ENCODE peak calls at places on chromosomes 2 and 18, in nine cellular contexts. L, D, A, O, P, F, W, J and Z are unnamed samples.

GRCh38 chr2:235026137-235026536 is 74.3 kb downstream of the SH3BP4 start:
- DNase-seq in L (no peak), D (peak), A (no peak), O (no peak), P (no peak), F (peak), W (peak), J (peak), Z (peak)

GRCh38 chr2:15674637-15675455 is 83.2 kb downstream of the DDX1 start:
- DNase-seq in L (no peak), D (no peak), A (no peak), O (no peak), P (no peak), F (peak), W (no peak), J (no peak), Z (no peak)

GRCh38 chr2:7639476-7639875 is 722.3 kb downstream of the RNF144A start:
- DNase-seq in L (no peak), D (no peak), A (no peak), O (no peak), P (no peak), F (no peak), W (no peak), J (peak), Z (no peak)

GRCh38 chr2:26670171-26670570 is 22.4 kb upstream of the KCNK3 start:
- DNase-seq in L (no peak), D (peak), A (peak), O (no peak), P (no peak), F (no peak), W (no peak), J (no peak), Z (peak)

GRCh38 chr2:230908595-230909191 is 16.3 kb downstream of the GPR55 start:
- DNase-seq in L (no peak), D (peak), A (peak), O (no peak), P (peak), F (peak), W (no peak), J (peak), Z (peak)

GRCh38 chr18:45617284-45617683 is 2.0 kb downstream of the SLC14A2 start:
- DNase-seq in L (peak), D (peak), A (peak), O (peak), P (no peak), F (peak), W (peak), J (no peak), Z (no peak)

GRCh38 chr18:29307231-29307630 is 1130.3 kb upstream of the CDH2 start:
- DNase-seq in L (no peak), D (no peak), A (no peak), O (no peak), P (no peak), F (no peak), W (no peak), J (no peak), Z (no peak)

GRCh38 chr2:119255760-119256573 is 32.3 kb downstream of the STEAP3 start:
- DNase-seq in L (no peak), D (no peak), A (peak), O (no peak), P (no peak), F (peak), W (no peak), J (peak), Z (no peak)

GRCh38 chr2:208077286-208077685 is 47.0 kb downstream of the CRYGD start:
- DNase-seq in L (no peak), D (no peak), A (no peak), O (no peak), P (no peak), F (no peak), W (no peak), J (no peak), Z (no peak)

GRCh38 chr18:35507192-35507591 is 9.4 kb upstream of the INO80C start:
- DNase-seq in L (no peak), D (no peak), A (peak), O (no peak), P (no peak), F (no peak), W (no peak), J (no peak), Z (no peak)

GRCh38 chr2:91442246-91442905 is 2750.9 kb downstream of the RPIA start:
- DNase-seq in L (no peak), D (peak), A (peak), O (no peak), P (peak), F (no peak), W (no peak), J (no peak), Z (no peak)

GRCh38 chr2:100281521-100282438 is 40.5 kb downstream of the LONRF2 start:
- DNase-seq in L (peak), D (no peak), A (peak), O (no peak), P (peak), F (no peak), W (no peak), J (no peak), Z (no peak)

GRCh38 chr18:43277164-43277600 is at the start of gene SYT4:
- DNase-seq in L (no peak), D (no peak), A (peak), O (no peak), P (no peak), F (peak), W (peak), J (peak), Z (no peak)

GRCh38 chr18:48161201-48161910 is 230.9 kb upstream of the SMAD2 start:
- DNase-seq in L (peak), D (peak), A (peak), O (peak), P (peak), F (peak), W (peak), J (no peak), Z (peak)
- TF ChIP-seq POLR2A in L (peak), D (peak), A (no peak), O (peak), P (no peak), F (peak), W (peak), J (peak), Z (no peak)

GRCh38 chr2:181104512-181105121 is 124.2 kb downstream of the UBE2E3 start:
- DNase-seq in L (no peak), D (no peak), A (no peak), O (no peak), P (no peak), F (peak), W (peak), J (peak), Z (no peak)
- TF ChIP-seq CTCF in L (no peak), D (peak), A (no peak), O (peak), P (peak), F (peak), W (peak), J (peak), Z (peak)

GRCh38 chr2:177264539-177265385 is at the start of gene NFE2L2:
- DNase-seq in L (peak), D (peak), A (peak), O (peak), P (peak), F (peak), W (peak), J (peak), Z (peak)
- TF ChIP-seq POLR2A in L (peak), D (peak), A (no peak), O (peak), P (peak), F (peak), W (peak), J (peak), Z (peak)

GRCh38 chr2:129764376-129765325 is 214.8 kb upstream of the RAB6C start:
- DNase-seq in L (no peak), D (no peak), A (peak), O (no peak), P (no peak), F (no peak), W (no peak), J (no peak), Z (no peak)
- TF ChIP-seq CTCF in L (no peak), D (no peak), A (no peak), O (no peak), P (peak), F (no peak), W (no peak), J (peak), Z (no peak)

DNA sequence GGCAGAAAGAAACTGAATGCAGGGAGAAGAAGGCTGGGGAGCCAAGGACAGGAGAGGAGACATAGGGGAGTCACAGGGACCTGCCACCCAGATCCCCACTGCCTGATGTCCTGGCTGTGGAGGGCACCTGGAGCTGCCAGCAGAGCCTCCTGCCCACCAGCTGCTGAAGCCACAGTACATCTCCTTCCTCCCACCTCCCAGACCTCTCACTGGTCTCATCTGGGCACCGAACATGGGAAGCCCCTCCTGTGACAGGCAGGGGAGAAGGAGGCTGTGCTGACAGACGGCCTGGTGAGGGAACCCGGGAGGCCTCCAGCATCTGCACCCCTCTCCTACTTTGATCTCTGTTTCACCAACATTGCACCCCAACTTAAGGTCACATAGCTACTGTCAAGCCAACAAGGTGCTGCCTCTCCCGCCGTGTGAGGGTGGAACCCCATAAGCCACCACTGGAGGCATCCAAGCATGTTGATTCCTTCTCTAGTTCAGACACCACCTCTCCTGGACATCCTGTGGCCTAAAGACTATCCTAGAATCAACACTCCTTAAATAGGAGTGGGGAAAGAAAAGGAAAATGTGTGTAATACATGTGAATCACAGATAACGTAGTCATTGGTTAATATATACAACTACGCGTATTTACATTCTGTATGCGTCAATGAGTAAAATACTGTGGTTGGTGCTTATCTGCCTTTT is 3.6 kb upstream of the RNPEPL1 start:
- DNase-seq in L (peak), D (no peak), A (peak), O (peak), P (no peak), F (peak), W (no peak), J (no peak), Z (peak)
- TF ChIP-seq POLR2A in L (no peak), D (no peak), A (no peak), O (no peak), P (no peak), F (no peak), W (no peak), J (no peak), Z (no peak)

GRCh38 chr2:151728736-151729415 is 5.4 kb downstream of the NEB start:
- DNase-seq in L (no peak), D (no peak), A (no peak), O (no peak), P (no peak), F (peak), W (no peak), J (no peak), Z (no peak)
- TF ChIP-seq CTCF in L (no peak), D (no peak), A (no peak), O (peak), P (peak), F (no peak), W (no peak), J (no peak), Z (no peak)